ENCODE peak calls at places on chromosomes 11 and 22, in ten cellular contexts. A, E, H, I, C, G, M, S, Z and B are unnamed samples.

GRCh38 chr22:17199131-17199731 is 20.0 kb downstream of the ADA2 start:
- DNase-seq in A (peak), E (no peak), H (peak), I (no peak), C (peak), G (no peak), M (no peak), S (no peak), Z (no peak), B (no peak)

GRCh38 chr22:45771711-45772110 is 100.1 kb downstream of the ATXN10 start:
- DNase-seq in A (no peak), E (no peak), H (no peak), I (no peak), C (no peak), G (no peak), M (no peak), S (no peak), Z (no peak), B (no peak)

GRCh38 chr11:72334651-72335050 is 90.7 kb upstream of the PHOX2A start:
- DNase-seq in A (no peak), E (no peak), H (no peak), I (no peak), C (no peak), G (no peak), M (no peak), S (no peak), Z (no peak), B (no peak)

GRCh38 chr11:66419825-66420224 is 1.0 kb upstream of the NPAS4 start:
- DNase-seq in A (no peak), E (no peak), H (no peak), I (no peak), C (no peak), G (no peak), M (no peak), S (no peak), Z (peak), B (peak)

GRCh38 chr11:102186836-102187235 is 76.6 kb downstream of the YAP1 start:
- DNase-seq in A (no peak), E (no peak), H (no peak), I (no peak), C (no peak), G (no peak), M (no peak), S (no peak), Z (no peak), B (no peak)

GRCh38 chr22:17057959-17058814 is 26.6 kb upstream of the IL17RA start:
- DNase-seq in A (peak), E (peak), H (peak), I (peak), C (peak), G (peak), M (peak), S (peak), Z (no peak), B (peak)

GRCh38 chr11:80532633-80533232 is 1091.9 kb upstream of the TENM4 start:
- DNase-seq in A (no peak), E (no peak), H (no peak), I (no peak), C (no peak), G (no peak), M (no peak), S (no peak), Z (no peak), B (no peak)

GRCh38 chr11:800473-800872 is 2.4 kb upstream of the SLC25A22 start:
- DNase-seq in A (no peak), E (no peak), H (no peak), I (no peak), C (no peak), G (no peak), M (no peak), S (no peak), Z (no peak), B (no peak)

GRCh38 chr11:120354068-120354467 is 17.9 kb downstream of the ARHGEF12 start:
- DNase-seq in A (no peak), E (no peak), H (no peak), I (no peak), C (peak), G (no peak), M (no peak), S (no peak), Z (no peak), B (no peak)

GRCh38 chr22:26487996-26488395 is 4.3 kb downstream of the SRRD start:
- DNase-seq in A (no peak), E (no peak), H (no peak), I (no peak), C (peak), G (no peak), M (no peak), S (no peak), Z (no peak), B (no peak)

GRCh38 chr22:37088108-37088605 is 21.4 kb downstream of the TMPRSS6 start:
- DNase-seq in A (no peak), E (no peak), H (no peak), I (no peak), C (peak), G (no peak), M (peak), S (no peak), Z (peak), B (peak)

GRCh38 chr22:26501996-26502395 is 10.3 kb downstream of the TFIP11 start:
- DNase-seq in A (no peak), E (no peak), H (no peak), I (no peak), C (no peak), G (no peak), M (no peak), S (no peak), Z (no peak), B (no peak)

GRCh38 chr11:110797453-110797852 is 85.2 kb upstream of the ARHGAP20 start:
- DNase-seq in A (no peak), E (no peak), H (no peak), I (no peak), C (peak), G (no peak), M (no peak), S (peak), Z (no peak), B (no peak)

GRCh38 chr22:24180316-24181087 is 785 bp upstream of the SUSD2 start:
- DNase-seq in A (no peak), E (no peak), H (no peak), I (no peak), C (no peak), G (no peak), M (no peak), S (no peak), Z (no peak), B (no peak)

GRCh38 chr11:86370922-86371614 is 3.6 kb upstream of the CCDC81 start:
- DNase-seq in A (no peak), E (no peak), H (no peak), I (peak), C (peak), G (no peak), M (no peak), S (peak), Z (no peak), B (no peak)

GRCh38 chr11:128448487-128448886 is 138.9 kb downstream of the ETS1 start:
- DNase-seq in A (no peak), E (no peak), H (no peak), I (no peak), C (peak), G (no peak), M (no peak), S (peak), Z (no peak), B (no peak)

GRCh38 chr11:69551963-69552362 is 70.5 kb downstream of the LINC01488 start:
- DNase-seq in A (no peak), E (no peak), H (no peak), I (no peak), C (no peak), G (no peak), M (no peak), S (no peak), Z (no peak), B (no peak)

GRCh38 chr22:11616811-11617210 is 3911.2 kb upstream of the OR11H1 start:
- DNase-seq in A (no peak), E (no peak), H (no peak), I (peak), C (no peak), G (no peak), M (no peak), S (no peak), Z (no peak), B (no peak)

GRCh38 chr22:16970446-16970845 is 37.6 kb downstream of the GAB4 start:
- DNase-seq in A (no peak), E (peak), H (no peak), I (no peak), C (no peak), G (no peak), M (peak), S (peak), Z (no peak), B (peak)

GRCh38 chr22:44136112-44136511 is 44.6 kb upstream of the PARVG start:
- DNase-seq in A (no peak), E (no peak), H (no peak), I (no peak), C (no peak), G (no peak), M (no peak), S (no peak), Z (no peak), B (no peak)

GRCh38 chr22:23823331-23823791 is 15.4 kb downstream of the DERL3 start:
- DNase-seq in A (no peak), E (no peak), H (no peak), I (no peak), C (no peak), G (no peak), M (no peak), S (no peak), Z (no peak), B (no peak)

GRCh38 chr22:40324468-40325305 is 21.6 kb upstream of the ADSL start:
- DNase-seq in A (no peak), E (peak), H (no peak), I (no peak), C (no peak), G (peak), M (peak), S (no peak), Z (no peak), B (peak)